ENCODE peak calls at places on chromosomes 11 and 22, in five cellular contexts. L, I, C, U and X are unnamed samples. For H3K4me1, the result is how much of the 10 kb centered on the place peaks cover.

GRCh38 chr11:67020949-67021348 is 2.0 kb upstream of the SYT12 start:
- DNase-seq in I (no peak), L (no peak), U (no peak), C (no peak), X (no peak)

GRCh38 chr22:20644071-20644642 is 129.8 kb upstream of the SERPIND1 start:
- DNase-seq in U (no peak), C (no peak), L (no peak), I (peak), X (no peak)

GRCh38 chr11:124865902-124866851 is 945 bp downstream of the ROBO3 start:
- DNase-seq in C (no peak), I (peak), U (peak), L (peak), X (peak)

GRCh38 chr11:1111545-1112212 is 37.0 kb downstream of the MUC2 start:
- DNase-seq in U (no peak), L (no peak), C (no peak), I (no peak), X (no peak)

GRCh38 chr22:33477131-33478111 is 419.2 kb upstream of the SYN3 start:
- DNase-seq in L (no peak), C (no peak), I (no peak), U (no peak), X (no peak)

GRCh38 chr11:47345890-47346563 is 6.5 kb downstream of the MYBPC3 start:
- DNase-seq in L (no peak), C (no peak), I (no peak), U (no peak), X (no peak)

GRCh38 chr11:45332486-45332934 is 46.4 kb upstream of the SYT13 start:
- DNase-seq in C (peak), U (peak), L (peak), I (peak), X (peak)

GRCh38 chr22:24503137-24503850 is 8.2 kb downstream of the UPB1 start:
- DNase-seq in I (peak), C (no peak), U (peak), L (peak), X (peak)

GRCh38 chr11:3146612-3147256 is 18.4 kb downstream of the OSBPL5 start:
- DNase-seq in C (no peak), I (no peak), U (no peak), L (peak), X (no peak)

GRCh38 chr22:36753120-36753802 is 22.7 kb downstream of the IFT27 start:
- DNase-seq in I (peak), C (no peak), U (no peak), L (no peak), X (no peak)

GRCh38 chr11:2419638-2420501 is 19.3 kb downstream of the TSSC4 start:
- DNase-seq in U (peak), L (peak), C (peak), I (peak), X (peak)

GRCh38 chr11:116696381-116696941 is 76.3 kb downstream of the BUD13 start:
- DNase-seq in L (no peak), U (peak), C (no peak), I (peak), X (peak)

GRCh38 chr22:20106849-20107237 is 9.1 kb upstream of the RANBP1 start:
- DNase-seq in C (no peak), U (no peak), I (no peak), L (no peak), X (no peak)

GRCh38 chr11:68750197-68750987 is 928 bp downstream of the TESMIN start:
- DNase-seq in U (peak), I (peak), L (no peak), C (peak), X (peak)

GRCh38 chr22:29109853-29110252 is 37.0 kb downstream of the KREMEN1 start:
- DNase-seq in C (no peak), L (peak), U (no peak), I (no peak), X (no peak)

GRCh38 chr22:29110946-29111345 is 38.1 kb downstream of the KREMEN1 start:
- DNase-seq in I (no peak), L (no peak), C (no peak), U (no peak), X (no peak)

GRCh38 chr22:29105468-29105867 is 32.6 kb downstream of the KREMEN1 start:
- DNase-seq in I (no peak), U (no peak), C (no peak), L (peak), X (no peak)

GRCh38 chr22:29106839-29107238 is 34.0 kb downstream of the KREMEN1 start:
- DNase-seq in L (no peak), I (no peak), U (no peak), C (no peak), X (no peak)

GRCh38 chr22:29108137-29108536 is 35.3 kb downstream of the KREMEN1 start:
- DNase-seq in U (no peak), C (no peak), I (no peak), L (peak), X (no peak)
- H3K23ac ChIP-seq in U (no peak), C (no peak), I (no peak), L (no peak), X (no peak)

DNA sequence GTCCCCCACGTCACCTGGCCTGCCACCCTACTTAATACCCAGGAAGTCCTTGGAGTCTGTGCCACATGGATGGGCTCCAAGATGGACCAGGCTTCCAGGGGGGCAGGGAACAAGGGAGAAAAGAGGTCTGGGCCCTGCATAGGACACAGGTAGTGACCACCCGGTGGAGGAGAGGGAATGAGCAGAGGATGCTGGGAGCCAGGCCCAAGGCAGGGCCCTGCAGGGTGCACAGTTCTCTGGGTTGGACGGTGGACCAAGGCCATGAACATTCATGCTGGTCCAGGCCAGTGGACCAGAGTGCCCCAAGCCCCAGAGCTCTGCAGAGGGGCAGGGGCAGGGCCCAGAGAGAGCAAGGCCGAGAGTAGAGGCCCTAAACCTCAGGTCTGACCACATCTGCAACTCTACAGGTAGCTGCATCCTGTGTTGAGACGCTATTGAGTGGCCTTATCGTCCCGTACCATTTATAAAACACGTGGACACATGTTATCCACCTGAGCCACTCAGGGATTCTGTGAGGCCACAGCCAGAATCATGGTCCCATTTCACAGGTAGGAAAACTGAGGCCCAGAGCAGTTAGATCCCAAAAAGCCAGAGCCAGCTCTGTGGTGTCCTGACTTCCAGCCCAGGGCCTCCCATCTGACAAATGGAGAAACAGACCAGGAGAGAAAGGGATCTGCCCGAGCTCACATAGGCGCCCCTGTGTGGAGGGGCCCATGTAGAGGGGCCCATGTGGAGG is 46.4 kb downstream of the IGLL5 start:
- DNase-seq in U (no peak), L (no peak), I (no peak), C (no peak), X (no peak)
- H3K4ac ChIP-seq in U (no peak), L (no peak), I (no peak), C (peak), X (no peak)

GRCh38 chr11:36352919-36353318 is 56.8 kb downstream of the PRR5L start:
- DNase-seq in L (no peak), C (no peak), U (no peak), I (no peak), X (no peak)

GRCh38 chr11:36357831-36358230 is 61.7 kb downstream of the PRR5L start:
- DNase-seq in C (no peak), L (no peak), U (no peak), I (no peak), X (no peak)

GRCh38 chr11:36358436-36358835 is 62.3 kb downstream of the PRR5L start:
- DNase-seq in L (no peak), U (no peak), C (no peak), I (no peak), X (no peak)

GRCh38 chr11:36354221-36355003 is 58.3 kb downstream of the PRR5L start:
- DNase-seq in U (no peak), I (peak), C (no peak), L (peak), X (no peak)

DNA sequence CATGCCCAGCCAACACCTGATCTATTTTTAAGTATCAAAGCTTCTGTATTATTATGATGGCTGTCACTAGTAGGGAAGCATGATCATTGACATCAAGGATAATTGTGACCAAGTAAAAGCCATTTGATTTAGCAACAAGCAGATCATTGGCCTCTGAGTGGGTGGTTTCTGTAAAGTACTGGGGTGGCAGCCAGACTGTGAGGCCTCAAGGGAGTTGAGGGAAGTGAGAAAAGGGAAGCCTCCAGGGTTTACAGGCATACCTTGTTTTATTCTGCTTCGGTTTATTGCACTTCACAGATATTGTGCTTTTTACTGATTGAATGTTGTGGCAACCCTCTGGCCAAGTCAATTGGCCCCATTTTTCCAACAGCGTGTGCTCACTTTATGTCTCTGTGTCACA is 60.1 kb downstream of the PRR5L start:
- DNase-seq in C (no peak), U (no peak), L (no peak), I (no peak), X (no peak)
- H3K4me1 ChIP-seq in C (under half), U (under half), L (under half), I (under half), X (under half)

GRCh38 chr11:22389526-22390282 is 51.5 kb downstream of the SLC17A6 start:
- DNase-seq in C (no peak), L (no peak), U (no peak), I (no peak), X (no peak)
- H3K23ac ChIP-seq in C (no peak), L (no peak), U (no peak), I (no peak), X (no peak)